ENCODE peak calls at places on chromosome 17, in four cellular contexts. One of them, this sample, is unnamed.

GRCh38 chr17:47270946-47271705 is 17.5 kb downstream of the ITGB3 start:
- DNase-seq in K562: no peak
- DNase-seq in GM12891: no peak
- DNase-seq in GM12878: no peak
- DNase-seq in this sample: no peak

GRCh38 chr17:19365499-19365817 is 2.9 kb upstream of the B9D1 start:
- DNase-seq in K562: no peak
- DNase-seq in GM12891: no peak
- DNase-seq in GM12878: no peak
- DNase-seq in this sample: no peak

GRCh38 chr17:40056379-40057005 is 2.3 kb upstream of the MED24 start:
- DNase-seq in K562: no peak
- DNase-seq in GM12891: no peak
- DNase-seq in GM12878: no peak
- DNase-seq in this sample: no peak

GRCh38 chr17:4967539-4968165 is at the start of gene SPAG7:
- DNase-seq in K562: peak
- DNase-seq in GM12891: peak
- DNase-seq in GM12878: peak
- DNase-seq in this sample: peak

GRCh38 chr17:39212200-39212810 is 12.2 kb downstream of the RPL19 start:
- DNase-seq in K562: no peak
- DNase-seq in GM12891: no peak
- DNase-seq in GM12878: no peak
- DNase-seq in this sample: no peak

GRCh38 chr17:58513913-58514794 is at the start of gene MTMR4:
- DNase-seq in K562: peak
- DNase-seq in GM12891: peak
- DNase-seq in GM12878: no peak
- DNase-seq in this sample: peak

GRCh38 chr17:64200080-64201042 is 62.7 kb downstream of the TEX2 start:
- DNase-seq in K562: no peak
- DNase-seq in GM12891: no peak
- DNase-seq in GM12878: peak
- DNase-seq in this sample: no peak

GRCh38 chr17:72467841-72468653 is 347.2 kb downstream of the SOX9 start:
- DNase-seq in K562: no peak
- DNase-seq in GM12891: no peak
- DNase-seq in GM12878: no peak
- DNase-seq in this sample: no peak

GRCh38 chr17:39450847-39451581 is at the start of gene MED1:
- DNase-seq in K562: peak
- DNase-seq in GM12891: peak
- DNase-seq in GM12878: peak
- DNase-seq in this sample: peak

GRCh38 chr17:7550359-7550758 is 1.5 kb downstream of the TNFSF12 start:
- DNase-seq in K562: no peak
- DNase-seq in GM12891: no peak
- DNase-seq in GM12878: no peak
- DNase-seq in this sample: no peak

GRCh38 chr17:19344311-19345066 is 18.0 kb downstream of the B9D1 start:
- DNase-seq in K562: no peak
- DNase-seq in GM12891: no peak
- DNase-seq in GM12878: no peak
- DNase-seq in this sample: no peak

GRCh38 chr17:60351012-60351695 is 40.8 kb downstream of the USP32 start:
- DNase-seq in K562: no peak
- DNase-seq in GM12891: no peak
- DNase-seq in GM12878: no peak
- DNase-seq in this sample: no peak

GRCh38 chr17:68794636-68795503 is 160.3 kb downstream of the ABCA8 start:
- DNase-seq in K562: no peak
- DNase-seq in GM12891: no peak
- DNase-seq in GM12878: no peak
- DNase-seq in this sample: no peak

GRCh38 chr17:47164263-47164662 is 24.8 kb downstream of the CDC27 start:
- DNase-seq in K562: no peak
- DNase-seq in GM12891: no peak
- DNase-seq in GM12878: no peak
- DNase-seq in this sample: no peak

GRCh38 chr17:77291591-77292386 is 151.0 kb downstream of the SEC14L1 start:
- DNase-seq in K562: no peak
- DNase-seq in GM12891: no peak
- DNase-seq in GM12878: no peak
- DNase-seq in this sample: no peak

GRCh38 chr17:48564200-48565023 is 13.7 kb downstream of the HOXB4 start:
- DNase-seq in K562: no peak
- DNase-seq in GM12891: no peak
- DNase-seq in GM12878: no peak
- DNase-seq in this sample: no peak

GRCh38 chr17:65531508-65532431 is 29.7 kb downstream of the AXIN2 start:
- DNase-seq in K562: no peak
- DNase-seq in GM12891: no peak
- DNase-seq in GM12878: no peak
- DNase-seq in this sample: no peak

GRCh38 chr17:81578561-81579225 is 26.5 kb upstream of the FAAP100 start:
- DNase-seq in K562: no peak
- DNase-seq in GM12891: no peak
- DNase-seq in GM12878: no peak
- DNase-seq in this sample: peak

GRCh38 chr17:40553694-40554534 is 11.4 kb downstream of the CCR7 start:
- DNase-seq in K562: peak
- DNase-seq in GM12891: no peak
- DNase-seq in GM12878: no peak
- DNase-seq in this sample: no peak

GRCh38 chr17:2025622-2026309 is 632 bp upstream of the RTN4RL1 start:
- DNase-seq in K562: peak
- DNase-seq in GM12891: no peak
- DNase-seq in GM12878: no peak
- DNase-seq in this sample: peak

GRCh38 chr17:752620-753219 is 656 bp upstream of the GEMIN4 start:
- DNase-seq in K562: peak
- DNase-seq in GM12891: peak
- DNase-seq in GM12878: no peak
- DNase-seq in this sample: no peak

GRCh38 chr17:82329683-82330321 is 3.8 kb downstream of the SECTM1 start:
- DNase-seq in K562: no peak
- DNase-seq in GM12891: no peak
- DNase-seq in GM12878: no peak
- DNase-seq in this sample: no peak

DNA sequence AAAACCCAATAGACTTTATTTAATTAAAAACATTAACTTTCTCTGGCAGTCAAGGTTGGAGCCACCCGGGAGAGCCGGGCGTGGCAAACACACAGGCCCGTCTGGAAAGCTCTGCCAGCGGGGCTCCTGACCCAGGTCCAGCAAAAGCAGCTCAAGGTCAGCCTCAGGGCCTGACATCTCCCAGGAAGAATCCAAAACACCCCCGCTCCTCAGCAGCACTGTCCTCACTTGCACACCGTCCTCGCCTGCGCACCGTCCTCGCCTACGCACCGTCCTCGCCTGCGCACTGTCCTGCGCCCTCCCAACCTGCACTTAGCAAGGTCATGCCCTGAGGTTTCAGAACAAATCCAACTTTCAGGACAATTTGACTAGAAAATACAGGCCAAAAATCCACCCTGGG is 31.4 kb upstream of the RPTOR start:
- DNase-seq in K562: no peak
- DNase-seq in GM12891: no peak
- DNase-seq in GM12878: no peak
- DNase-seq in this sample: no peak
- TF ChIP-seq SPI1 in K562: no peak
- TF ChIP-seq SPI1 in GM12891: no peak
- TF ChIP-seq SPI1 in GM12878: no peak
- TF ChIP-seq SPI1 in this sample: no peak

GRCh38 chr17:56125830-56126819 is 27.1 kb upstream of the ANKFN1 start:
- DNase-seq in K562: peak
- DNase-seq in GM12891: no peak
- DNase-seq in GM12878: no peak
- DNase-seq in this sample: no peak
- TF ChIP-seq SPI1 in K562: no peak
- TF ChIP-seq SPI1 in GM12891: no peak
- TF ChIP-seq SPI1 in GM12878: no peak
- TF ChIP-seq SPI1 in this sample: no peak

DNA sequence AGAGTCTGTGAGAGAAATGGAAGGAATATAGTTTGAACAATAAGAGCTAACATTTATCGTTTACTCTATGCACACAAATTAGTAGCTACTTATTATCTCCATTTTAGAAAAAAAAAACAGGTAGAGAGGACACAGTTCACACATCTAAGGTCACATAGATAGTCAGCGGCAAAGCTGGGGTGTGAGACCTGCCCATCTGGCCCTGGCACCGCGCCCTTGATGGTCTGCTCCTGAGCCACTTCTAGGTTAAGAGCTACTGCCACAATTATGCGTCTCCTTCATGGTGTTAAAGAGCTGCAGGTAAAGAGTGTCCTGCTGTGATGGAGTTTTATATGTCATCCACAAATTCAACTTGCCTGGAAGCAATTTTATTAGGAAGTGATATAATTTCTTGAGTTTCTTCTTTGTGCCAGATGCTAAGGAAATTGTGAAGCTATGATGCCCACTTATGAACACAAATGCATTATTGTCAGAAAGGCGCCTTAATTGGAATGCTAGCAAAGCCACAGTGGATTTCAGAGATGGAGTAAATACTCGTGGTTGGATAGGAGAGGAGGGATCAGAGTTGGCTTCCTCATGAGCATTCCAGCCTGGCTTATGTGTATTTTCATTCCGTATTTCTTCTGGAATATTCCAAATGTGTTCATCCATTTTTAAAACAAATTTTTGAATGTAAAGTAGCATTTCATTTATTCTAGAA is 21.3 kb upstream of the MFSD6L start:
- DNase-seq in K562: no peak
- DNase-seq in GM12891: no peak
- DNase-seq in GM12878: no peak
- DNase-seq in this sample: no peak
- TF ChIP-seq SPI1 in K562: no peak
- TF ChIP-seq SPI1 in GM12891: no peak
- TF ChIP-seq SPI1 in GM12878: no peak
- TF ChIP-seq SPI1 in this sample: no peak

DNA sequence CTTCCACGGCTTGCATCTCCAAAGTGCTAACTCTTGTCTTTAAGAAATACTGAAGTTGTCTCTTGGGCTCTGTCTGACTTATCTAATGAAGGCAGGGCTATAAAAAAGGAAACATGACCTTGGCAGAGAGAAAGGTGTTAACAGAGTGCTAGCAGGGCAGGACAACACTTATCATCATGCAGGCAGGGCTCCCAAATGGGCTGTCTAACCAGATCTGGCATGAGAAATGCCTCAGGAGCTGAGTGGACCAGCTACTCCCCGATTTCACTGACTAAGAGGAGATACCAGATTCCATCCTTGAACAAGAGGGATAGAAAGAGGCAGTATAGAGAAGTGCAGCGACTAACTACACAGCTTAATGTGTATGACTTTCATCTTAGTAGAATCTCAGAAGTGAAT is 32.6 kb downstream of the PMP22 start:
- DNase-seq in K562: peak
- DNase-seq in GM12891: no peak
- DNase-seq in GM12878: no peak
- DNase-seq in this sample: no peak
- TF ChIP-seq SPI1 in K562: no peak
- TF ChIP-seq SPI1 in GM12891: no peak
- TF ChIP-seq SPI1 in GM12878: no peak
- TF ChIP-seq SPI1 in this sample: no peak

This sample was measured in HL-60.